ENCODE peak calls at places on chromosome 18, in four cellular contexts. One of them, this sample, is unnamed.

GRCh38 chr18:41870817-41871216 is 84.2 kb upstream of the PIK3C3 start:
- DNase-seq in HepG2: no peak
- DNase-seq in GM12878: no peak
- DNase-seq in H1: no peak
- DNase-seq in this sample: peak

GRCh38 chr18:29874519-29875098 is 1167.9 kb downstream of the DSC3 start:
- DNase-seq in H1: no peak
- DNase-seq in HepG2: peak
- DNase-seq in GM12878: no peak
- DNase-seq in this sample: peak

GRCh38 chr18:35941299-35941698 is 31.2 kb upstream of the RMP24 start:
- DNase-seq in GM12878: no peak
- DNase-seq in HepG2: no peak
- DNase-seq in H1: no peak
- DNase-seq in this sample: no peak

GRCh38 chr18:26496528-26496927 is 51.8 kb downstream of the KCTD1 start:
- DNase-seq in H1: no peak
- DNase-seq in HepG2: no peak
- DNase-seq in GM12878: no peak
- DNase-seq in this sample: no peak

GRCh38 chr18:35777042-35777441 is 195.4 kb upstream of the RMP24 start:
- DNase-seq in GM12878: no peak
- DNase-seq in HepG2: peak
- DNase-seq in H1: no peak
- DNase-seq in this sample: no peak

GRCh38 chr18:45871655-45872054 is 46.2 kb downstream of the SIGLEC15 start:
- DNase-seq in GM12878: no peak
- DNase-seq in H1: no peak
- DNase-seq in HepG2: peak
- DNase-seq in this sample: peak

GRCh38 chr18:74488354-74488753 is 7.8 kb upstream of the CNDP2 start:
- DNase-seq in H1: no peak
- DNase-seq in GM12878: no peak
- DNase-seq in HepG2: no peak
- DNase-seq in this sample: no peak

GRCh38 chr18:9466911-9467310 is 8.4 kb upstream of the RALBP1 start:
- DNase-seq in GM12878: no peak
- DNase-seq in HepG2: no peak
- DNase-seq in H1: no peak
- DNase-seq in this sample: no peak

DNA sequence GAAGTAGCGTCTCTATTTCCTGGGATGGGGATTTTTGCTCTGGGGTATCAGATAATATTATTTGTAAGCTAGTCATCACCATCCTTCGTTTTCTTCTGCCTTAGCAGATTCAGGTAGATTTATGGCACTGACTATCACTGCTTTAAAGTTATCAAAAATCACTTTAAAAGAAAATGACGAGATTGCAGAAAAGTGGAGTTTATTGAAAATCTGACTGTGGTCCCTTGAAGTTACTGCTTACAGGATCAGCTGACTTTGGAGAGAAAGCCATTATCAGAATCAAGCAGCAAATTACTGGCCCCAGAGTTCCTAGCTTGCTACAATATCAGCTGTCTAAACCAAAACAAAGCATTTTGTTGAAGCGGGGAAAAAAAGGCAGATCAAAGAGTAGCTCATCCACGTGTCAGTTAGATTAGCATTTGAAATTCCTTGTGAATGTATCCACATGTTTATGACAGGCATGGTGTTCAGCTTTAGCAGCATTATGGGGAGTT is 18.5 kb downstream of the MBP start:
- DNase-seq in HepG2: no peak
- DNase-seq in H1: no peak
- DNase-seq in GM12878: no peak
- DNase-seq in this sample: no peak
- H3K9ac ChIP-seq in HepG2: peak
- H3K9ac ChIP-seq in H1: no peak
- H3K9ac ChIP-seq in GM12878: no peak
- H3K9ac ChIP-seq in this sample: no peak

GRCh38 chr18:59049726-59050660 is 89.7 kb upstream of the SEC11C start:
- DNase-seq in HepG2: no peak
- DNase-seq in H1: no peak
- DNase-seq in GM12878: no peak
- DNase-seq in this sample: no peak
- TF ChIP-seq RFX5 in HepG2: no peak
- TF ChIP-seq RFX5 in H1: no peak
- TF ChIP-seq RFX5 in GM12878: no peak
- TF ChIP-seq RFX5 in this sample: no peak

GRCh38 chr18:76970749-76971148 is 148.4 kb downstream of the ZNF236 start:
- DNase-seq in HepG2: no peak
- DNase-seq in GM12878: no peak
- DNase-seq in H1: no peak
- DNase-seq in this sample: no peak
- H3K9ac ChIP-seq in HepG2: no peak
- H3K9ac ChIP-seq in GM12878: no peak
- H3K9ac ChIP-seq in H1: no peak
- H3K9ac ChIP-seq in this sample: no peak

GRCh38 chr18:50373531-50373930 is 1.3 kb upstream of the SKA1 start:
- DNase-seq in H1: no peak
- DNase-seq in HepG2: no peak
- DNase-seq in GM12878: no peak
- DNase-seq in this sample: no peak
- TF ChIP-seq RFX5 in H1: no peak
- TF ChIP-seq RFX5 in HepG2: no peak
- TF ChIP-seq RFX5 in GM12878: no peak
- TF ChIP-seq RFX5 in this sample: no peak

GRCh38 chr18:47838396-47838795 is 92.1 kb downstream of the SMAD2 start:
- DNase-seq in HepG2: no peak
- DNase-seq in GM12878: no peak
- DNase-seq in H1: no peak
- DNase-seq in this sample: no peak
- H3K9ac ChIP-seq in HepG2: no peak
- H3K9ac ChIP-seq in GM12878: no peak
- H3K9ac ChIP-seq in H1: no peak
- H3K9ac ChIP-seq in this sample: no peak

DNA sequence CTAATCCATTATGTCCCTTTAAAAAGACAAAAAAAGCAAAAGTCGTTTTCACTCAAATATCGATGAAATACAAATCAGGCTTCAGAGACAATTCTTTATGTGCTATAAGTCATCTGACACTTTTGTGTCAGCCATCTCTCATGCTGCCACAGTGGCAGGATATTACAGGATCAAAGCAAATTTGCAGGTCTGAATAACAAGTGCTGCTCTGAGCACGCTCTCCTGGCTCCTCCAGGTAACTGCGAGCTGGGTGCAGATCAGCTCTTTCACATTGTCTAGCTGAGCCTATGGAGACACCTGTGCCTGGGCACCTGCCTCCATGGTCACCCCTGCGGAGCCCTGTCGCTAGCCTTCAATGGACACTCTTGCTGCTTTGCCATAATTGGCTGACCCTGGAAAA is 250.2 kb upstream of the RAB12 start:
- DNase-seq in H1: no peak
- DNase-seq in HepG2: no peak
- DNase-seq in GM12878: no peak
- DNase-seq in this sample: no peak
- TF ChIP-seq RFX5 in H1: no peak
- TF ChIP-seq RFX5 in HepG2: no peak
- TF ChIP-seq RFX5 in GM12878: no peak
- TF ChIP-seq RFX5 in this sample: no peak

DNA sequence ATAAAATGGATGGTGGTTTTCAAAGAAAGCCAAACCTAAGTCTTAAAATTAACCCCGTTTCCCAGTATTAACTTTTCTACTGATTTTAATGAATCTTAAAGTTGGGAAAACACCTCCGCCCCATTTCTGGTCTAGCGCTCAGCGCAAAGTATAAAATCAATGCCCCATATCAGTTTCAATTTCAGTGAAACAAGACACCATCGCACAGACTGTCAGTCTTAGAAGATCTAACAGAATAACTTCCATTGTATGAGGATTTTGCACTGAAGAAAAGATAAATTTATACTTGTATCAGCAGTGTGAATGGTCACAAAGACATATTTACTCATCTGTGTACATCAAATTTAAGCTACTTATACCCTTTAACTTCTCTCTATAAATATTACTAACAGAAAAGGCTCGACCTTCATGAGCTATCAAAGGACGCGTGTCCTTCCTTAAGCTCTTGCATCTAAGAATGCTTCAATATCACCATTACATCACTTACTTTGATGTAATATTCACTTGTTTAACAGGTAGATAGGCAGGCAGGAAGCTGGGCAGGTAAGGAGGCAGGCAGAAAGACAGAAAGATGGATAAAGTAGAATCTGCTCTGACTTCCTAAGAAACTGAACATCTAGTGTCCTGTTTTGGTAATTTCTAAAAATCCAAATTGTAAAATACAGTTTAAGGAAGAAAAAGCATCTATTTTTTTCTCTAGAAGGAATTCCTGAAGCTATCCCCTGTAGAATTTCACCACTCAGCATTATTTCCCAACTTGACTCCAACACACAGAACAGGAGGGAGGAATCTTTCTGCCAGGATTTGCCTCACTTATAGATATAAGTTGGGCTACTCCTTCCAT is 183.0 kb downstream of the TCF4 start:
- DNase-seq in GM12878: no peak
- DNase-seq in HepG2: no peak
- DNase-seq in H1: no peak
- DNase-seq in this sample: no peak
- H3K9ac ChIP-seq in GM12878: no peak
- H3K9ac ChIP-seq in HepG2: no peak
- H3K9ac ChIP-seq in H1: no peak
- H3K9ac ChIP-seq in this sample: peak

GRCh38 chr18:58004317-58004716 is 39.7 kb upstream of the NEDD4L start:
- DNase-seq in GM12878: no peak
- DNase-seq in H1: no peak
- DNase-seq in HepG2: peak
- DNase-seq in this sample: peak
- TF ChIP-seq RFX5 in GM12878: no peak
- TF ChIP-seq RFX5 in H1: no peak
- TF ChIP-seq RFX5 in HepG2: no peak
- TF ChIP-seq RFX5 in this sample: no peak

This sample was measured in IMR-90.